ENCODE peak calls at places on chromosomes 5 and 9, in five cellular contexts. D is HCT116, L is A549, N is left lung, O is foreskin keratinocyte. Q is an unnamed sample.

GRCh38 chr9:125428060-125428481 is 166.4 kb downstream of the GAPVD1 start:
- DNase-seq in D (peak; percentile 28), L (peak; percentile 42), N (no peak), O (no peak), Q (peak; percentile 4)

GRCh38 chr5:120134944-120135343 is 329.2 kb upstream of the PRR16 start:
- DNase-seq in D (no peak), L (no peak), N (no peak), O (no peak), Q (no peak)

GRCh38 chr5:126871441-126871840 is 94.5 kb downstream of the LMNB1 start:
- DNase-seq in D (no peak), L (no peak), N (no peak), O (no peak), Q (no peak)

GRCh38 chr5:34531736-34532135 is 124.4 kb upstream of the RAI14 start:
- DNase-seq in D (no peak), L (no peak), N (no peak), O (no peak), Q (no peak)

GRCh38 chr5:92678576-92679105 is 902.4 kb downstream of the NR2F1-AS1 start:
- DNase-seq in D (peak; percentile 29), L (peak; percentile 44), N (no peak), O (no peak), Q (no peak)

GRCh38 chr5:175861337-175862130 is 9.8 kb upstream of the CPLX2 start:
- DNase-seq in D (peak; percentile 98), L (peak; percentile 96), N (no peak), O (no peak), Q (no peak)

GRCh38 chr9:98657897-98658296 is 50.8 kb downstream of the GABBR2 start:
- DNase-seq in D (no peak), L (no peak), N (no peak), O (peak; percentile 43), Q (no peak)

GRCh38 chr5:16784088-16784487 is 152.0 kb downstream of the MYO10 start:
- DNase-seq in D (no peak), L (no peak), N (no peak), O (no peak), Q (no peak)

GRCh38 chr5:76473676-76474075 is 70.6 kb downstream of the IQGAP2 start:
- DNase-seq in D (no peak), L (no peak), N (no peak), O (no peak), Q (no peak)

GRCh38 chr5:19902316-19902934 is 85.6 kb downstream of the CDH18 start:
- DNase-seq in D (no peak), L (no peak), N (no peak), O (peak; percentile 23), Q (no peak)

GRCh38 chr5:103690676-103691075 is 128.1 kb upstream of the NUDT12 start:
- DNase-seq in D (no peak), L (no peak), N (no peak), O (no peak), Q (no peak)

GRCh38 chr5:136228358-136228757 is 35.4 kb upstream of the SMIM32 start:
- DNase-seq in D (no peak), L (no peak), N (no peak), O (no peak), Q (no peak)

GRCh38 chr5:133945561-133945960 is 22.9 kb downstream of the C5orf15 start:
- DNase-seq in D (no peak), L (no peak), N (no peak), O (no peak), Q (no peak)

GRCh38 chr5:83368317-83368716 is 103.2 kb upstream of the VCAN start:
- DNase-seq in D (peak; percentile 26), L (no peak), N (peak; percentile 48), O (peak; percentile 87), Q (no peak)

GRCh38 chr9:114250235-114250568 is 72.7 kb upstream of the ORM1 start:
- DNase-seq in D (no peak), L (no peak), N (peak; percentile 75), O (no peak), Q (no peak)

GRCh38 chr9:85941966-85942912 is 1.3 kb downstream of the NAA35 start:
- DNase-seq in D (no peak), L (no peak), N (no peak), O (no peak), Q (no peak)

GRCh38 chr5:9058666-9059065 is 487.2 kb downstream of the SEMA5A start:
- DNase-seq in D (no peak), L (no peak), N (no peak), O (peak; percentile 26), Q (no peak)

GRCh38 chr9:22657713-22658112 is 211.1 kb downstream of the DMRTA1 start:
- DNase-seq in D (no peak), L (no peak), N (no peak), O (no peak), Q (no peak)

GRCh38 chr5:159095218-159095617 is 4.5 kb downstream of the EBF1 start:
- DNase-seq in D (no peak), L (no peak), N (no peak), O (no peak), Q (no peak)

GRCh38 chr9:127568618-127568970 is 43.5 kb upstream of the STXBP1 start:
- DNase-seq in D (no peak), L (no peak), N (no peak), O (no peak), Q (no peak)

GRCh38 chr5:94992325-94992724 is 292.6 kb downstream of the MCTP1 start:
- DNase-seq in D (no peak), L (no peak), N (no peak), O (no peak), Q (no peak)

GRCh38 chr5:10562202-10563131 is 1.4 kb upstream of the ANKRD33B start:
- DNase-seq in D (no peak), L (no peak), N (no peak), O (no peak), Q (no peak)

GRCh38 chr9:27368317-27368985 is 71.5 kb upstream of the EQTN start:
- DNase-seq in D (no peak), L (no peak), N (no peak), O (no peak), Q (no peak)

GRCh38 chr9:27371382-27371781 is 74.4 kb upstream of the EQTN start:
- DNase-seq in D (peak; percentile 22), L (peak; percentile 67), N (no peak), O (peak; percentile 70), Q (no peak)

GRCh38 chr9:27367175-27367798 is 70.3 kb upstream of the EQTN start:
- DNase-seq in D (no peak), L (no peak), N (no peak), O (no peak), Q (no peak)

GRCh38 chr9:27367922-27368316 is 71.0 kb upstream of the EQTN start:
- DNase-seq in D (no peak), L (no peak), N (no peak), O (no peak), Q (no peak)

GRCh38 chr9:27369591-27369990 is 72.6 kb upstream of the EQTN start:
- DNase-seq in D (no peak), L (no peak), N (no peak), O (no peak), Q (no peak)
- H3K27ac ChIP-seq in D (no peak overlapping the region), L (no peak overlapping the region), N (no peak overlapping the region), O (no peak overlapping the region), Q (no peak overlapping the region)

GRCh38 chr9:137620581-137620980 is 1.8 kb downstream of the EHMT1 start:
- DNase-seq in D (no peak), L (no peak), N (no peak), O (no peak), Q (no peak)
- H3K27ac ChIP-seq in D (peak overlapping the region; percentile 40), L (peak overlapping the region; percentile 1), N (no peak overlapping the region), O (no peak overlapping the region), Q (no peak overlapping the region)

GRCh38 chr9:121500165-121500478 is 478 bp upstream of the GGTA1 start:
- DNase-seq in D (no peak), L (no peak), N (no peak), O (no peak), Q (no peak)
- H3K27ac ChIP-seq in D (no peak overlapping the region), L (no peak overlapping the region), N (peak overlapping the region; percentile 75), O (no peak overlapping the region), Q (no peak overlapping the region)

GRCh38 chr9:131240047-131240921 is 36.0 kb downstream of the FAM78A start:
- DNase-seq in D (no peak), L (no peak), N (no peak), O (no peak), Q (no peak)
- H3K27ac ChIP-seq in D (no peak overlapping the region), L (no peak overlapping the region), N (no peak overlapping the region), O (no peak overlapping the region), Q (no peak overlapping the region)

GRCh38 chr5:38468202-38468656 is 88.2 kb downstream of the LIFR start:
- DNase-seq in D (peak; percentile 16), L (peak; percentile 74), N (no peak), O (peak; percentile 89), Q (peak; percentile 94)

GRCh38 chr5:38468978-38469706 is 87.3 kb downstream of the LIFR start:
- DNase-seq in D (no peak), L (no peak), N (no peak), O (no peak), Q (no peak)

GRCh38 chr5:38466444-38467189 is 89.8 kb downstream of the LIFR start:
- DNase-seq in D (no peak), L (peak; percentile 63), N (no peak), O (no peak), Q (no peak)

GRCh38 chr5:38465702-38466443 is 90.6 kb downstream of the LIFR start:
- DNase-seq in D (no peak), L (no peak), N (no peak), O (peak; percentile 36), Q (no peak)

GRCh38 chr5:38467353-38468040 is 88.9 kb downstream of the LIFR start:
- DNase-seq in D (no peak), L (no peak), N (peak; percentile 51), O (no peak), Q (no peak)
- H3K27ac ChIP-seq in D (no peak overlapping the region), L (peak overlapping the region; percentile 83), N (peak overlapping the region; percentile 59), O (no peak overlapping the region), Q (peak overlapping the region; percentile 86)

GRCh38 chr5:37871023-37871815 is 31.4 kb upstream of the GDNF start:
- DNase-seq in D (no peak), L (no peak), N (no peak), O (peak; percentile 64), Q (no peak)
- H3K27ac ChIP-seq in D (no peak overlapping the region), L (no peak overlapping the region), N (no peak overlapping the region), O (no peak overlapping the region), Q (no peak overlapping the region)

DNA sequence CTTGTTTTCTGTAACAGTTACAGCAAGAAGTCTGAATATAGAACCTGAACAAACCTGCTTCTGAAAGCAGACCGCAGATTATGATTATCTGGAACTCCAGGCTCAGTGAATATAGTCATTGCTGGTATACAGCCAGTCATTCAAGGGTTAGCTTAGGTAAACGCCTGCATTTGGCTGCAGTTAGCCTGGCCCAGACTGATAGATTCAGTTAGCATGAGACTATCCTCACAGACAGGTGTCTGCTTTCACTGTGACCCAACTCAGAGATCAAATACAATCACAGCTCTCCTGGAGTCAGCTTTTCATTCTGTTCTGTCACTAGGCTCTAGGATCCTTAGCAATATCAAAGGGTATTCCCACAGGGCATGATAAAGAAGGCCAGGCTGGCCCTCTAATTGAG is 138.6 kb upstream of the PLCXD3 start:
- DNase-seq in D (no peak), L (no peak), N (no peak), O (no peak), Q (no peak)
- H3K27ac ChIP-seq in D (no peak overlapping the region), L (no peak overlapping the region), N (no peak overlapping the region), O (no peak overlapping the region), Q (no peak overlapping the region)

GRCh38 chr5:116709082-116709481 is 134.5 kb upstream of the SEMA6A start:
- DNase-seq in D (no peak), L (no peak), N (no peak), O (no peak), Q (no peak)
- H3K27ac ChIP-seq in D (no peak overlapping the region), L (no peak overlapping the region), N (no peak overlapping the region), O (no peak overlapping the region), Q (no peak overlapping the region)

Q was measured in Panc1.